ENCODE peak calls at places on chromosome 20, in eight cellular contexts. One of them, this sample, is unnamed.
A peak's percentile ranks its signal among the peaks of the same experiment; 100 is the strongest.

GRCh38 chr20:2840138-2840966 is at the start of the genes PCED1A and VPS16:
- DNase-seq in pancreas: peak; percentile 93
- DNase-seq in kidney epithelial cell: peak; percentile 39
- DNase-seq in cardiac muscle cell: peak; percentile 92
- DNase-seq in PC-9: peak; percentile 86
- DNase-seq in endothelial cell of umbilical vein: peak; percentile 79
- DNase-seq in heart left ventricle: peak; percentile 93
- DNase-seq in uterus: peak; percentile 88
- DNase-seq in this sample: peak; percentile 94

GRCh38 chr20:4087923-4088322 is 72.6 kb upstream of the RNF24 start:
- DNase-seq in pancreas: no peak
- DNase-seq in kidney epithelial cell: no peak
- DNase-seq in cardiac muscle cell: no peak
- DNase-seq in PC-9: no peak
- DNase-seq in endothelial cell of umbilical vein: no peak
- DNase-seq in heart left ventricle: no peak
- DNase-seq in uterus: no peak
- DNase-seq in this sample: no peak

GRCh38 chr20:44643596-44644383 is 7.7 kb downstream of the ADA start:
- DNase-seq in pancreas: no peak
- DNase-seq in kidney epithelial cell: peak; percentile 49
- DNase-seq in cardiac muscle cell: peak; percentile 88
- DNase-seq in PC-9: peak; percentile 80
- DNase-seq in endothelial cell of umbilical vein: peak; percentile 99
- DNase-seq in heart left ventricle: peak; percentile 82
- DNase-seq in uterus: peak; percentile 52
- DNase-seq in this sample: peak; percentile 37

GRCh38 chr20:49448917-49449316 is 33.6 kb downstream of the KCNB1 start:
- DNase-seq in pancreas: no peak
- DNase-seq in kidney epithelial cell: no peak
- DNase-seq in cardiac muscle cell: no peak
- DNase-seq in PC-9: no peak
- DNase-seq in endothelial cell of umbilical vein: no peak
- DNase-seq in heart left ventricle: no peak
- DNase-seq in uterus: no peak
- DNase-seq in this sample: no peak

GRCh38 chr20:45506927-45507820 is 8.2 kb downstream of the SPINT3 start:
- DNase-seq in pancreas: no peak
- DNase-seq in kidney epithelial cell: no peak
- DNase-seq in cardiac muscle cell: no peak
- DNase-seq in PC-9: no peak
- DNase-seq in endothelial cell of umbilical vein: no peak
- DNase-seq in heart left ventricle: no peak
- DNase-seq in uterus: no peak
- DNase-seq in this sample: peak; percentile 9

GRCh38 chr20:35506872-35507638 is 22.4 kb downstream of the C20orf173 start:
- DNase-seq in pancreas: no peak
- DNase-seq in kidney epithelial cell: no peak
- DNase-seq in cardiac muscle cell: no peak
- DNase-seq in PC-9: peak; percentile 9
- DNase-seq in endothelial cell of umbilical vein: no peak
- DNase-seq in heart left ventricle: no peak
- DNase-seq in uterus: no peak
- DNase-seq in this sample: no peak

GRCh38 chr20:49699200-49699992 is 14.3 kb downstream of the B4GALT5 start:
- DNase-seq in pancreas: no peak
- DNase-seq in kidney epithelial cell: no peak
- DNase-seq in cardiac muscle cell: peak; percentile 62
- DNase-seq in PC-9: no peak
- DNase-seq in endothelial cell of umbilical vein: peak; percentile 57
- DNase-seq in heart left ventricle: no peak
- DNase-seq in uterus: no peak
- DNase-seq in this sample: no peak

GRCh38 chr20:57066126-57066900 is 200.1 kb downstream of the BMP7 start:
- DNase-seq in pancreas: peak; percentile 17
- DNase-seq in kidney epithelial cell: no peak
- DNase-seq in cardiac muscle cell: no peak
- DNase-seq in PC-9: no peak
- DNase-seq in endothelial cell of umbilical vein: no peak
- DNase-seq in heart left ventricle: no peak
- DNase-seq in uterus: no peak
- DNase-seq in this sample: no peak

GRCh38 chr20:40992349-40993113 is 36.1 kb upstream of the TOP1 start:
- DNase-seq in pancreas: no peak
- DNase-seq in kidney epithelial cell: no peak
- DNase-seq in cardiac muscle cell: no peak
- DNase-seq in PC-9: no peak
- DNase-seq in endothelial cell of umbilical vein: no peak
- DNase-seq in heart left ventricle: no peak
- DNase-seq in uterus: no peak
- DNase-seq in this sample: no peak

GRCh38 chr20:40754372-40754943 is 65.4 kb upstream of the MAFB start:
- DNase-seq in pancreas: no peak
- DNase-seq in kidney epithelial cell: no peak
- DNase-seq in cardiac muscle cell: peak; percentile 43
- DNase-seq in PC-9: no peak
- DNase-seq in endothelial cell of umbilical vein: peak; percentile 84
- DNase-seq in heart left ventricle: peak; percentile 67
- DNase-seq in uterus: no peak
- DNase-seq in this sample: no peak

GRCh38 chr20:44646641-44647274 is 4.7 kb downstream of the ADA start:
- DNase-seq in pancreas: no peak
- DNase-seq in kidney epithelial cell: no peak
- DNase-seq in cardiac muscle cell: peak; percentile 30
- DNase-seq in PC-9: no peak
- DNase-seq in endothelial cell of umbilical vein: peak; percentile 68
- DNase-seq in heart left ventricle: no peak
- DNase-seq in uterus: no peak
- DNase-seq in this sample: peak; percentile 76

GRCh38 chr20:53216856-53217576 is 244.9 kb downstream of the TSHZ2 start:
- DNase-seq in pancreas: peak; percentile 97
- DNase-seq in kidney epithelial cell: no peak
- DNase-seq in cardiac muscle cell: peak; percentile 42
- DNase-seq in PC-9: peak; percentile 53
- DNase-seq in endothelial cell of umbilical vein: peak; percentile 19
- DNase-seq in heart left ventricle: peak; percentile 76
- DNase-seq in uterus: peak; percentile 67
- DNase-seq in this sample: peak; percentile 47

GRCh38 chr20:11497543-11497942 is 420.1 kb upstream of the BTBD3 start:
- DNase-seq in pancreas: no peak
- DNase-seq in kidney epithelial cell: no peak
- DNase-seq in cardiac muscle cell: no peak
- DNase-seq in PC-9: no peak
- DNase-seq in endothelial cell of umbilical vein: no peak
- DNase-seq in heart left ventricle: no peak
- DNase-seq in uterus: no peak
- DNase-seq in this sample: no peak

GRCh38 chr20:3808141-3808479 is 12.0 kb downstream of the CDC25B start:
- DNase-seq in pancreas: peak; percentile 77
- DNase-seq in kidney epithelial cell: no peak
- DNase-seq in cardiac muscle cell: peak; percentile 91
- DNase-seq in PC-9: peak; percentile 74
- DNase-seq in endothelial cell of umbilical vein: peak; percentile 86
- DNase-seq in heart left ventricle: peak; percentile 92
- DNase-seq in uterus: peak; percentile 78
- DNase-seq in this sample: no peak

GRCh38 chr20:63963784-63964301 is 5.9 kb downstream of the ZNF512B start:
- DNase-seq in pancreas: no peak
- DNase-seq in kidney epithelial cell: no peak
- DNase-seq in cardiac muscle cell: no peak
- DNase-seq in PC-9: no peak
- DNase-seq in endothelial cell of umbilical vein: no peak
- DNase-seq in heart left ventricle: peak; percentile 20
- DNase-seq in uterus: no peak
- DNase-seq in this sample: peak; percentile 18

GRCh38 chr20:45383131-45383530 is 5.0 kb upstream of the TP53TG5 start:
- DNase-seq in pancreas: no peak
- DNase-seq in kidney epithelial cell: no peak
- DNase-seq in cardiac muscle cell: no peak
- DNase-seq in PC-9: no peak
- DNase-seq in endothelial cell of umbilical vein: no peak
- DNase-seq in heart left ventricle: no peak
- DNase-seq in uterus: no peak
- DNase-seq in this sample: no peak

GRCh38 chr20:33566781-33567603 is 77.1 kb downstream of the CBFA2T2 start:
- DNase-seq in pancreas: no peak
- DNase-seq in kidney epithelial cell: no peak
- DNase-seq in cardiac muscle cell: no peak
- DNase-seq in PC-9: no peak
- DNase-seq in endothelial cell of umbilical vein: no peak
- DNase-seq in heart left ventricle: no peak
- DNase-seq in uterus: no peak
- DNase-seq in this sample: no peak

GRCh38 chr20:35523298-35523888 is 6.1 kb downstream of the C20orf173 start:
- DNase-seq in pancreas: no peak
- DNase-seq in kidney epithelial cell: no peak
- DNase-seq in cardiac muscle cell: no peak
- DNase-seq in PC-9: peak; percentile 27
- DNase-seq in endothelial cell of umbilical vein: no peak
- DNase-seq in heart left ventricle: no peak
- DNase-seq in uterus: no peak
- DNase-seq in this sample: no peak

GRCh38 chr20:51639206-51639832 is 96.8 kb upstream of the NFATC2 start:
- DNase-seq in pancreas: peak; percentile 82
- DNase-seq in kidney epithelial cell: no peak
- DNase-seq in cardiac muscle cell: peak; percentile 82
- DNase-seq in PC-9: peak; percentile 67
- DNase-seq in endothelial cell of umbilical vein: peak; percentile 84
- DNase-seq in heart left ventricle: peak; percentile 52
- DNase-seq in uterus: peak; percentile 71
- DNase-seq in this sample: no peak

GRCh38 chr20:51230727-51231126 is 207.8 kb upstream of the KCNG1 start:
- DNase-seq in pancreas: no peak
- DNase-seq in kidney epithelial cell: no peak
- DNase-seq in cardiac muscle cell: peak; percentile 22
- DNase-seq in PC-9: no peak
- DNase-seq in endothelial cell of umbilical vein: no peak
- DNase-seq in heart left ventricle: no peak
- DNase-seq in uterus: no peak
- DNase-seq in this sample: no peak

GRCh38 chr20:63096681-63097335 is 90.0 kb upstream of the BHLHE23 start:
- DNase-seq in pancreas: peak; percentile 39
- DNase-seq in kidney epithelial cell: no peak
- DNase-seq in cardiac muscle cell: no peak
- DNase-seq in PC-9: no peak
- DNase-seq in endothelial cell of umbilical vein: no peak
- DNase-seq in heart left ventricle: peak; percentile 7
- DNase-seq in uterus: no peak
- DNase-seq in this sample: no peak

GRCh38 chr20:60750909-60751308 is 501.2 kb upstream of the CDH4 start:
- DNase-seq in pancreas: no peak
- DNase-seq in kidney epithelial cell: no peak
- DNase-seq in cardiac muscle cell: no peak
- DNase-seq in PC-9: no peak
- DNase-seq in endothelial cell of umbilical vein: no peak
- DNase-seq in heart left ventricle: no peak
- DNase-seq in uterus: no peak
- DNase-seq in this sample: no peak

GRCh38 chr20:62522748-62523396 is 47.1 kb upstream of the GATA5 start:
- DNase-seq in pancreas: no peak
- DNase-seq in kidney epithelial cell: no peak
- DNase-seq in cardiac muscle cell: no peak
- DNase-seq in PC-9: no peak
- DNase-seq in endothelial cell of umbilical vein: no peak
- DNase-seq in heart left ventricle: no peak
- DNase-seq in uterus: no peak
- DNase-seq in this sample: no peak

GRCh38 chr20:43448748-43449535 is 8.8 kb upstream of the SRSF6 start:
- DNase-seq in pancreas: no peak
- DNase-seq in kidney epithelial cell: no peak
- DNase-seq in cardiac muscle cell: peak; percentile 55
- DNase-seq in PC-9: peak; percentile 59
- DNase-seq in endothelial cell of umbilical vein: peak; percentile 78
- DNase-seq in heart left ventricle: no peak
- DNase-seq in uterus: peak; percentile 21
- DNase-seq in this sample: no peak

GRCh38 chr20:24722586-24722985 is 226.5 kb upstream of the CST7 start:
- DNase-seq in pancreas: no peak
- DNase-seq in kidney epithelial cell: no peak
- DNase-seq in cardiac muscle cell: no peak
- DNase-seq in PC-9: no peak
- DNase-seq in endothelial cell of umbilical vein: no peak
- DNase-seq in heart left ventricle: no peak
- DNase-seq in uterus: no peak
- DNase-seq in this sample: no peak

GRCh38 chr20:21398505-21399057 is 1.3 kb upstream of the NKX2-4 start:
- DNase-seq in pancreas: no peak
- DNase-seq in kidney epithelial cell: no peak
- DNase-seq in cardiac muscle cell: no peak
- DNase-seq in PC-9: no peak
- DNase-seq in endothelial cell of umbilical vein: peak; percentile 29
- DNase-seq in heart left ventricle: no peak
- DNase-seq in uterus: no peak
- DNase-seq in this sample: no peak
- H3K27me3 ChIP-seq in pancreas: peaks cover 7% of the 10 kb centered on the region
- H3K27me3 ChIP-seq in kidney epithelial cell: peaks cover 43% of the 10 kb centered on the region
- H3K27me3 ChIP-seq in cardiac muscle cell: peaks cover 100% of the 10 kb centered on the region
- H3K27me3 ChIP-seq in PC-9: peaks cover 4% of the 10 kb centered on the region
- H3K27me3 ChIP-seq in endothelial cell of umbilical vein: peaks cover 99% of the 10 kb centered on the region
- H3K27me3 ChIP-seq in heart left ventricle: peaks cover 99% of the 10 kb centered on the region
- H3K27me3 ChIP-seq in uterus: peaks cover 78% of the 10 kb centered on the region
- H3K27me3 ChIP-seq in this sample: no peaks in the 10 kb centered on the region

GRCh38 chr20:46708172-46708860 is 1.1 kb upstream of the SLC2A10 start:
- DNase-seq in pancreas: peak; percentile 73
- DNase-seq in kidney epithelial cell: no peak
- DNase-seq in cardiac muscle cell: no peak
- DNase-seq in PC-9: no peak
- DNase-seq in endothelial cell of umbilical vein: no peak
- DNase-seq in heart left ventricle: no peak
- DNase-seq in uterus: no peak
- DNase-seq in this sample: no peak
- TF ChIP-seq CTCF in pancreas: peak; percentile 44
- TF ChIP-seq CTCF in kidney epithelial cell: peak; percentile 39
- TF ChIP-seq CTCF in cardiac muscle cell: peak; percentile 5
- TF ChIP-seq CTCF in PC-9: no peak
- TF ChIP-seq CTCF in endothelial cell of umbilical vein: no peak
- TF ChIP-seq CTCF in heart left ventricle: no peak
- TF ChIP-seq CTCF in uterus: no peak
- TF ChIP-seq CTCF in this sample: peak; percentile 11

DNA sequence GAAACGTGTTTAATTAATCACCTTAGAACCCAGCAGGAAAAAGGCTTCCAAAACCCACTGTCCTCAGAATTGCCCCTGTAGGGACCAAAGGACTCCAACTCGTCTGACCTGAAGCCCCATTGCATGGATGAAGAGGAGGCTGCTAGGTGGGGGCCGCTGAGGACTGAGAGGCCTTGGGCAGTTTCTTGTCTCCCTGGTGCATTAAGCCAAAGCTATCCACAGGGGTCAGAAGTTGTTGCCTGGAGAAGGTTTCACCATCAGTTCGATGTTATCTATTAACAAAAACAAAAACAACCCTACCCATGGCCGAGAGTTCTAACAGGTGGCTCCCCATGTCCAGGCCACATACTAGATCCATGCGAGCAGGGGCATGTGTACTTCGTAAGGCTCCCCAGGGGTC is 120.9 kb upstream of the CD93 start:
- DNase-seq in pancreas: no peak
- DNase-seq in kidney epithelial cell: no peak
- DNase-seq in cardiac muscle cell: no peak
- DNase-seq in PC-9: no peak
- DNase-seq in endothelial cell of umbilical vein: no peak
- DNase-seq in heart left ventricle: no peak
- DNase-seq in uterus: no peak
- DNase-seq in this sample: no peak
- H3K4me3 ChIP-seq in pancreas: no peak overlapping the region
- H3K4me3 ChIP-seq in kidney epithelial cell: no peak overlapping the region
- H3K4me3 ChIP-seq in cardiac muscle cell: no peak overlapping the region
- H3K4me3 ChIP-seq in PC-9: no peak overlapping the region
- H3K4me3 ChIP-seq in endothelial cell of umbilical vein: no peak overlapping the region
- H3K4me3 ChIP-seq in heart left ventricle: no peak overlapping the region
- H3K4me3 ChIP-seq in uterus: no peak overlapping the region
- H3K4me3 ChIP-seq in this sample: no peak overlapping the region

GRCh38 chr20:59735486-59735885 is 131.1 kb downstream of the PHACTR3 start:
- DNase-seq in pancreas: no peak
- DNase-seq in kidney epithelial cell: no peak
- DNase-seq in cardiac muscle cell: no peak
- DNase-seq in PC-9: no peak
- DNase-seq in endothelial cell of umbilical vein: no peak
- DNase-seq in heart left ventricle: no peak
- DNase-seq in uterus: no peak
- DNase-seq in this sample: no peak
- H3K27me3 ChIP-seq in pancreas: no peaks in the 10 kb centered on the region
- H3K27me3 ChIP-seq in kidney epithelial cell: no peaks in the 10 kb centered on the region
- H3K27me3 ChIP-seq in cardiac muscle cell: no peaks in the 10 kb centered on the region
- H3K27me3 ChIP-seq in PC-9: peaks cover 98% of the 10 kb centered on the region
- H3K27me3 ChIP-seq in endothelial cell of umbilical vein: no peaks in the 10 kb centered on the region
- H3K27me3 ChIP-seq in heart left ventricle: peaks cover 10% of the 10 kb centered on the region
- H3K27me3 ChIP-seq in uterus: no peaks in the 10 kb centered on the region
- H3K27me3 ChIP-seq in this sample: no peaks in the 10 kb centered on the region

This sample was measured in GM06990.